ENCODE peak calls at places on chromosomes 16 and 17, in nine cellular contexts. Z, N, D, A, K, B, H, O and Q are unnamed samples.
A peak's percentile ranks its signal among the peaks of the same experiment; 100 is the strongest.

GRCh38 chr16:86324320-86324719 is 186.0 kb upstream of the FOXF1 start:
- ATAC-seq in B (no peak), A (no peak), D (no peak), H (no peak), N (no peak), O (no peak), Z (no peak), K (no peak), Q (no peak)

GRCh38 chr17:72635034-72635654 is 457.3 kb downstream of the SLC39A11 start:
- ATAC-seq in Z (no peak), N (no peak), H (no peak), B (no peak), O (peak; percentile 10), A (no peak), K (no peak), D (no peak), Q (no peak)

GRCh38 chr17:48500435-48501426 is 30.1 kb downstream of the HOXB1 start:
- ATAC-seq in K (peak; percentile 97), Z (no peak), N (no peak), D (peak; percentile 76), A (no peak), B (peak; percentile 33), H (no peak), O (peak; percentile 60), Q (no peak)

GRCh38 chr17:50043290-50044148 is 12.4 kb upstream of the ITGA3 start:
- ATAC-seq in O (peak; percentile 25), K (no peak), N (peak; percentile 41), Z (no peak), D (no peak), A (no peak), B (no peak), H (no peak), Q (peak; percentile 17)

GRCh38 chr17:62965149-62965648 is 836 bp upstream of the TANC2 start:
- ATAC-seq in B (no peak), A (peak; percentile 15), O (no peak), D (no peak), N (no peak), K (no peak), H (no peak), Z (peak; percentile 34), Q (no peak)

GRCh38 chr16:57115148-57115503 is 22.7 kb downstream of the CPNE2 start:
- ATAC-seq in O (no peak), A (no peak), B (peak; percentile 45), Z (no peak), D (peak; percentile 21), N (no peak), H (no peak), K (no peak), Q (no peak)

GRCh38 chr16:15597822-15598647 is 44.9 kb downstream of the MARF1 start:
- ATAC-seq in A (no peak), K (no peak), B (no peak), N (peak; percentile 41), H (no peak), O (no peak), Z (no peak), D (peak; percentile 19), Q (no peak)

GRCh38 chr17:33396818-33397217 is 103.7 kb upstream of the ASIC2 start:
- ATAC-seq in O (no peak), K (no peak), B (no peak), D (no peak), N (no peak), H (peak; percentile 20), Z (no peak), A (no peak), Q (no peak)

GRCh38 chr17:65123757-65124675 is 13.2 kb upstream of the RGS9 start:
- ATAC-seq in Z (no peak), K (peak; percentile 16), D (peak; percentile 31), O (peak; percentile 84), H (no peak), N (peak; percentile 20), A (no peak), B (no peak), Q (no peak)

GRCh38 chr17:41676058-41676419 is 12.6 kb upstream of the EIF1 start:
- ATAC-seq in A (peak; percentile 51), K (no peak), Z (no peak), D (peak; percentile 27), B (no peak), H (no peak), N (no peak), O (no peak), Q (no peak)

GRCh38 chr16:54422569-54422978 is 136.0 kb upstream of the IRX3 start:
- ATAC-seq in D (no peak), A (no peak), H (peak; percentile 70), B (no peak), Z (no peak), K (no peak), O (no peak), N (no peak), Q (peak; percentile 68)

GRCh38 chr16:3665508-3665907 is 11.0 kb downstream of the DNASE1 start:
- ATAC-seq in Z (peak; percentile 98), D (peak; percentile 44), A (no peak), K (no peak), N (no peak), B (no peak), O (peak; percentile 20), H (no peak), Q (no peak)

GRCh38 chr16:16045879-16046278 is 96.5 kb downstream of the ABCC1 start:
- ATAC-seq in N (no peak), A (peak; percentile 44), B (no peak), O (no peak), Z (no peak), D (no peak), K (no peak), H (no peak), Q (peak; percentile 16)

GRCh38 chr17:4109424-4109823 is 33.4 kb downstream of the ZZEF1 start:
- ATAC-seq in A (no peak), K (no peak), H (no peak), D (no peak), B (no peak), N (no peak), O (no peak), Z (no peak), Q (no peak)

GRCh38 chr16:31200821-31201510 is 1.6 kb downstream of the PYCARD start:
- ATAC-seq in D (peak; percentile 21), Z (peak; percentile 64), K (peak; percentile 54), H (peak; percentile 0), O (peak; percentile 35), A (peak; percentile 25), N (peak; percentile 10), B (peak; percentile 5), Q (peak; percentile 2)

GRCh38 chr16:49856741-49857330 is 924 bp upstream of the ZNF423 start:
- ATAC-seq in D (peak; percentile 82), A (peak; percentile 38), H (peak; percentile 77), N (peak; percentile 67), Z (no peak), K (peak; percentile 75), B (peak; percentile 80), O (peak; percentile 58), Q (peak; percentile 65)